ENCODE peak calls at places on chromosomes 2 and 18, in nine cellular contexts. Z, W, I, X, N, K, A, J and T are unnamed samples.

GRCh38 chr2:182587831-182588230 is 128.2 kb upstream of the DNAJC10 start:
- DNase-seq in N (no peak), W (no peak), A (no peak), Z (peak), K (no peak), J (peak), I (no peak), X (no peak), T (no peak)

GRCh38 chr18:56651771-56652092 is 573 bp downstream of the WDR7 start:
- DNase-seq in N (no peak), W (no peak), Z (no peak), I (peak), A (no peak), J (no peak), X (no peak), K (no peak), T (no peak)

GRCh38 chr18:11857177-11857887 is 6.1 kb downstream of the CHMP1B start:
- DNase-seq in W (no peak), K (no peak), I (peak), J (peak), N (peak), X (no peak), A (no peak), Z (peak), T (peak)

GRCh38 chr2:58289029-58289428 is 47.9 kb upstream of the FANCL start:
- DNase-seq in N (no peak), A (no peak), J (no peak), K (no peak), I (no peak), W (no peak), X (no peak), Z (no peak), T (no peak)

GRCh38 chr2:53103661-53104060 is 663.9 kb upstream of the CHAC2 start:
- DNase-seq in N (no peak), W (no peak), X (no peak), I (no peak), A (no peak), J (no peak), K (no peak), Z (no peak), T (no peak)

GRCh38 chr2:142323206-142323605 is 192.4 kb upstream of the LRP1B start:
- DNase-seq in Z (no peak), J (no peak), N (no peak), K (no peak), A (no peak), I (no peak), X (no peak), W (no peak), T (no peak)

GRCh38 chr18:33833847-33834246 is 255.8 kb downstream of the ASXL3 start:
- DNase-seq in Z (no peak), I (no peak), W (no peak), N (no peak), X (no peak), J (no peak), A (no peak), K (no peak), T (no peak)

GRCh38 chr2:40039543-40039942 is 260.5 kb upstream of the THUMPD2 start:
- DNase-seq in J (no peak), K (no peak), N (no peak), W (no peak), X (no peak), A (no peak), Z (no peak), I (no peak), T (no peak)

GRCh38 chr18:30929718-30930117 is 112.8 kb downstream of the DSC3 start:
- DNase-seq in N (no peak), Z (no peak), J (no peak), A (peak), K (no peak), I (no peak), X (no peak), W (no peak), T (no peak)

GRCh38 chr2:112884869-112885502 is 26.0 kb upstream of the IL37 start:
- DNase-seq in Z (peak), N (peak), X (no peak), A (peak), I (no peak), J (peak), W (peak), K (peak), T (peak)

GRCh38 chr2:218436992-218437391 is 18.1 kb downstream of the VIL1 start:
- DNase-seq in X (no peak), N (no peak), A (no peak), J (no peak), K (no peak), I (no peak), W (peak), Z (no peak), T (no peak)

GRCh38 chr18:37674570-37674969 is 109.0 kb upstream of the CELF4 start:
- DNase-seq in A (no peak), W (no peak), J (no peak), I (no peak), N (no peak), K (no peak), X (no peak), Z (no peak), T (peak)

GRCh38 chr2:220499281-220499680 is 871.9 kb downstream of the SLC4A3 start:
- DNase-seq in W (no peak), Z (peak), X (no peak), A (no peak), N (peak), I (peak), K (no peak), J (no peak), T (peak)

GRCh38 chr2:84970956-84971798 is at the start of gene KCMF1:
- DNase-seq in W (peak), K (peak), X (peak), A (no peak), Z (peak), J (peak), N (no peak), I (peak), T (no peak)

GRCh38 chr18:58793361-58793760 is 71.3 kb upstream of the ZNF532 start:
- DNase-seq in Z (peak), K (no peak), X (peak), A (no peak), W (no peak), I (no peak), J (no peak), N (no peak), T (peak)

GRCh38 chr2:185417111-185417510 is 321.5 kb upstream of the FSIP2 start:
- DNase-seq in N (no peak), K (no peak), A (no peak), I (no peak), J (no peak), Z (no peak), W (no peak), X (no peak), T (no peak)

GRCh38 chr2:95343429-95344207 is 46.5 kb downstream of the KCNIP3 start:
- DNase-seq in J (no peak), N (no peak), K (no peak), W (no peak), A (no peak), Z (no peak), X (no peak), I (no peak), T (no peak)

GRCh38 chr2:225354281-225354774 is 45.2 kb upstream of the NYAP2 start:
- DNase-seq in I (no peak), Z (no peak), K (no peak), A (no peak), N (no peak), J (no peak), X (no peak), W (no peak), T (no peak)

GRCh38 chr2:53755022-53755630 is 12.5 kb upstream of the CHAC2 start:
- DNase-seq in J (peak), I (no peak), Z (no peak), N (no peak), X (peak), K (no peak), W (no peak), A (no peak), T (no peak)